ENCODE peak calls at places on chromosomes 5 and 9, in eight cellular contexts. One of them, this sample, is unnamed.

GRCh38 chr9:19965336-19965735 is 176.5 kb upstream of the SLC24A2 start:
- DNase-seq in CD8-positive, alpha-beta memory T cell: no peak
- DNase-seq in retina: no peak
- DNase-seq in gastrocnemius medialis: no peak
- DNase-seq in tibial nerve: no peak
- DNase-seq in GM23338: no peak
- DNase-seq in HT1080: no peak
- DNase-seq in activated CD8-positive, alpha-beta memory T cell treated with anti-CD3 and anti-CD28 coated beads for 1 hour: no peak
- DNase-seq in this sample: no peak

GRCh38 chr9:111805841-111806241 is 11.1 kb upstream of the SHOC1 start:
- DNase-seq in retina: no peak
- DNase-seq in CD8-positive, alpha-beta memory T cell: no peak
- DNase-seq in HT1080: peak; percentile 79
- DNase-seq in activated CD8-positive, alpha-beta memory T cell treated with anti-CD3 and anti-CD28 coated beads for 1 hour: no peak
- DNase-seq in GM23338: no peak
- DNase-seq in tibial nerve: no peak
- DNase-seq in gastrocnemius medialis: no peak
- DNase-seq in this sample: no peak

GRCh38 chr5:156677963-156678362 is 172.1 kb upstream of the PPP1R2B start:
- DNase-seq in gastrocnemius medialis: no peak
- DNase-seq in tibial nerve: no peak
- DNase-seq in GM23338: no peak
- DNase-seq in activated CD8-positive, alpha-beta memory T cell treated with anti-CD3 and anti-CD28 coated beads for 1 hour: no peak
- DNase-seq in HT1080: no peak
- DNase-seq in retina: no peak
- DNase-seq in CD8-positive, alpha-beta memory T cell: no peak
- DNase-seq in this sample: no peak

GRCh38 chr9:27528886-27529315 is 713 bp downstream of the MOB3B start:
- DNase-seq in HT1080: no peak
- DNase-seq in tibial nerve: peak; percentile 30
- DNase-seq in activated CD8-positive, alpha-beta memory T cell treated with anti-CD3 and anti-CD28 coated beads for 1 hour: no peak
- DNase-seq in GM23338: peak; percentile 75
- DNase-seq in retina: no peak
- DNase-seq in CD8-positive, alpha-beta memory T cell: peak; percentile 6
- DNase-seq in gastrocnemius medialis: peak; percentile 43
- DNase-seq in this sample: peak; percentile 59

GRCh38 chr9:70935856-70936255 is 185.6 kb downstream of the TRPM3 start:
- DNase-seq in retina: no peak
- DNase-seq in gastrocnemius medialis: no peak
- DNase-seq in HT1080: no peak
- DNase-seq in CD8-positive, alpha-beta memory T cell: no peak
- DNase-seq in activated CD8-positive, alpha-beta memory T cell treated with anti-CD3 and anti-CD28 coated beads for 1 hour: no peak
- DNase-seq in GM23338: no peak
- DNase-seq in tibial nerve: no peak
- DNase-seq in this sample: no peak

GRCh38 chr5:109105631-109106267 is 304.0 kb downstream of the PJA2 start:
- DNase-seq in GM23338: no peak
- DNase-seq in HT1080: peak; percentile 75
- DNase-seq in CD8-positive, alpha-beta memory T cell: no peak
- DNase-seq in activated CD8-positive, alpha-beta memory T cell treated with anti-CD3 and anti-CD28 coated beads for 1 hour: no peak
- DNase-seq in tibial nerve: no peak
- DNase-seq in gastrocnemius medialis: no peak
- DNase-seq in retina: peak; percentile 36
- DNase-seq in this sample: no peak

GRCh38 chr9:29212590-29213373 is 1639.5 kb upstream of the C9orf72 start:
- DNase-seq in tibial nerve: no peak
- DNase-seq in gastrocnemius medialis: no peak
- DNase-seq in GM23338: peak; percentile 65
- DNase-seq in activated CD8-positive, alpha-beta memory T cell treated with anti-CD3 and anti-CD28 coated beads for 1 hour: no peak
- DNase-seq in CD8-positive, alpha-beta memory T cell: no peak
- DNase-seq in HT1080: peak; percentile 4
- DNase-seq in retina: peak; percentile 86
- DNase-seq in this sample: no peak

GRCh38 chr5:4674176-4674575 is 466.0 kb upstream of the ADAMTS16 start:
- DNase-seq in GM23338: no peak
- DNase-seq in gastrocnemius medialis: no peak
- DNase-seq in activated CD8-positive, alpha-beta memory T cell treated with anti-CD3 and anti-CD28 coated beads for 1 hour: no peak
- DNase-seq in retina: no peak
- DNase-seq in CD8-positive, alpha-beta memory T cell: no peak
- DNase-seq in HT1080: no peak
- DNase-seq in tibial nerve: no peak
- DNase-seq in this sample: no peak

GRCh38 chr5:4027335-4027734 is 431.7 kb downstream of the IRX1 start:
- DNase-seq in activated CD8-positive, alpha-beta memory T cell treated with anti-CD3 and anti-CD28 coated beads for 1 hour: no peak
- DNase-seq in gastrocnemius medialis: no peak
- DNase-seq in GM23338: no peak
- DNase-seq in retina: no peak
- DNase-seq in tibial nerve: no peak
- DNase-seq in CD8-positive, alpha-beta memory T cell: no peak
- DNase-seq in HT1080: peak; percentile 51
- DNase-seq in this sample: no peak

GRCh38 chr5:94893404-94894145 is 275.1 kb downstream of the SLF1 start:
- DNase-seq in GM23338: peak; percentile 79
- DNase-seq in CD8-positive, alpha-beta memory T cell: no peak
- DNase-seq in tibial nerve: no peak
- DNase-seq in retina: peak; percentile 43
- DNase-seq in gastrocnemius medialis: no peak
- DNase-seq in activated CD8-positive, alpha-beta memory T cell treated with anti-CD3 and anti-CD28 coated beads for 1 hour: no peak
- DNase-seq in HT1080: peak; percentile 1
- DNase-seq in this sample: no peak

GRCh38 chr5:173231381-173231766 is 3.6 kb downstream of the NKX2-5 start:
- DNase-seq in gastrocnemius medialis: no peak
- DNase-seq in GM23338: no peak
- DNase-seq in HT1080: no peak
- DNase-seq in retina: no peak
- DNase-seq in CD8-positive, alpha-beta memory T cell: no peak
- DNase-seq in tibial nerve: no peak
- DNase-seq in activated CD8-positive, alpha-beta memory T cell treated with anti-CD3 and anti-CD28 coated beads for 1 hour: no peak
- DNase-seq in this sample: no peak

GRCh38 chr9:6218099-6218502 is 2.5 kb downstream of the IL33 start:
- DNase-seq in activated CD8-positive, alpha-beta memory T cell treated with anti-CD3 and anti-CD28 coated beads for 1 hour: no peak
- DNase-seq in HT1080: peak; percentile 23
- DNase-seq in gastrocnemius medialis: no peak
- DNase-seq in tibial nerve: no peak
- DNase-seq in CD8-positive, alpha-beta memory T cell: no peak
- DNase-seq in GM23338: peak; percentile 33
- DNase-seq in retina: no peak
- DNase-seq in this sample: no peak

GRCh38 chr5:61120534-61120933 is 41.7 kb downstream of the SMIM15 start:
- DNase-seq in CD8-positive, alpha-beta memory T cell: no peak
- DNase-seq in activated CD8-positive, alpha-beta memory T cell treated with anti-CD3 and anti-CD28 coated beads for 1 hour: no peak
- DNase-seq in GM23338: no peak
- DNase-seq in HT1080: no peak
- DNase-seq in gastrocnemius medialis: no peak
- DNase-seq in tibial nerve: no peak
- DNase-seq in retina: no peak
- DNase-seq in this sample: no peak

GRCh38 chr5:57097526-57097925 is 76.3 kb upstream of the GPBP1 start:
- DNase-seq in tibial nerve: no peak
- DNase-seq in activated CD8-positive, alpha-beta memory T cell treated with anti-CD3 and anti-CD28 coated beads for 1 hour: no peak
- DNase-seq in CD8-positive, alpha-beta memory T cell: no peak
- DNase-seq in gastrocnemius medialis: no peak
- DNase-seq in retina: no peak
- DNase-seq in HT1080: no peak
- DNase-seq in GM23338: no peak
- DNase-seq in this sample: no peak

GRCh38 chr9:9820411-9820810 is 792.4 kb downstream of the PTPRD start:
- DNase-seq in CD8-positive, alpha-beta memory T cell: no peak
- DNase-seq in activated CD8-positive, alpha-beta memory T cell treated with anti-CD3 and anti-CD28 coated beads for 1 hour: no peak
- DNase-seq in HT1080: peak; percentile 72
- DNase-seq in tibial nerve: no peak
- DNase-seq in retina: no peak
- DNase-seq in gastrocnemius medialis: no peak
- DNase-seq in GM23338: no peak
- DNase-seq in this sample: no peak

GRCh38 chr5:125272364-125272763 is 525.9 kb upstream of the ZNF608 start:
- DNase-seq in retina: no peak
- DNase-seq in activated CD8-positive, alpha-beta memory T cell treated with anti-CD3 and anti-CD28 coated beads for 1 hour: no peak
- DNase-seq in tibial nerve: no peak
- DNase-seq in CD8-positive, alpha-beta memory T cell: no peak
- DNase-seq in gastrocnemius medialis: no peak
- DNase-seq in GM23338: no peak
- DNase-seq in HT1080: no peak
- DNase-seq in this sample: no peak

GRCh38 chr5:61604626-61605025 is 272.6 kb downstream of the ZSWIM6 start:
- DNase-seq in tibial nerve: no peak
- DNase-seq in gastrocnemius medialis: no peak
- DNase-seq in GM23338: no peak
- DNase-seq in retina: no peak
- DNase-seq in activated CD8-positive, alpha-beta memory T cell treated with anti-CD3 and anti-CD28 coated beads for 1 hour: no peak
- DNase-seq in CD8-positive, alpha-beta memory T cell: no peak
- DNase-seq in HT1080: no peak
- DNase-seq in this sample: no peak

GRCh38 chr5:119290161-119290569 is 65.7 kb upstream of the TNFAIP8 start:
- DNase-seq in tibial nerve: no peak
- DNase-seq in gastrocnemius medialis: no peak
- DNase-seq in retina: no peak
- DNase-seq in HT1080: no peak
- DNase-seq in CD8-positive, alpha-beta memory T cell: no peak
- DNase-seq in GM23338: no peak
- DNase-seq in activated CD8-positive, alpha-beta memory T cell treated with anti-CD3 and anti-CD28 coated beads for 1 hour: no peak
- DNase-seq in this sample: no peak

GRCh38 chr9:127812936-127813675 is 10.4 kb downstream of the FPGS start:
- DNase-seq in GM23338: no peak
- DNase-seq in CD8-positive, alpha-beta memory T cell: no peak
- DNase-seq in activated CD8-positive, alpha-beta memory T cell treated with anti-CD3 and anti-CD28 coated beads for 1 hour: no peak
- DNase-seq in retina: no peak
- DNase-seq in HT1080: no peak
- DNase-seq in tibial nerve: no peak
- DNase-seq in gastrocnemius medialis: no peak
- DNase-seq in this sample: no peak

GRCh38 chr9:116669296-116669695 is 17.8 kb upstream of the TRIM32 start:
- DNase-seq in activated CD8-positive, alpha-beta memory T cell treated with anti-CD3 and anti-CD28 coated beads for 1 hour: no peak
- DNase-seq in CD8-positive, alpha-beta memory T cell: no peak
- DNase-seq in GM23338: no peak
- DNase-seq in HT1080: no peak
- DNase-seq in gastrocnemius medialis: no peak
- DNase-seq in tibial nerve: no peak
- DNase-seq in retina: no peak
- DNase-seq in this sample: no peak

GRCh38 chr5:93621340-93621872 is 38.4 kb downstream of the NR2F1 start:
- DNase-seq in CD8-positive, alpha-beta memory T cell: no peak
- DNase-seq in retina: peak; percentile 97
- DNase-seq in tibial nerve: peak; percentile 40
- DNase-seq in GM23338: peak; percentile 60
- DNase-seq in gastrocnemius medialis: peak; percentile 40
- DNase-seq in activated CD8-positive, alpha-beta memory T cell treated with anti-CD3 and anti-CD28 coated beads for 1 hour: no peak
- DNase-seq in HT1080: no peak
- DNase-seq in this sample: no peak

GRCh38 chr9:121299467-121300282 is 31.7 kb downstream of the GSN start:
- DNase-seq in activated CD8-positive, alpha-beta memory T cell treated with anti-CD3 and anti-CD28 coated beads for 1 hour: no peak
- DNase-seq in tibial nerve: peak; percentile 78
- DNase-seq in retina: peak; percentile 75
- DNase-seq in CD8-positive, alpha-beta memory T cell: no peak
- DNase-seq in gastrocnemius medialis: peak; percentile 75
- DNase-seq in GM23338: peak; percentile 47
- DNase-seq in HT1080: no peak
- DNase-seq in this sample: peak; percentile 10

GRCh38 chr5:136506131-136506530 is 140.8 kb upstream of the TRPC7 start:
- DNase-seq in activated CD8-positive, alpha-beta memory T cell treated with anti-CD3 and anti-CD28 coated beads for 1 hour: no peak
- DNase-seq in CD8-positive, alpha-beta memory T cell: no peak
- DNase-seq in retina: no peak
- DNase-seq in gastrocnemius medialis: no peak
- DNase-seq in GM23338: peak; percentile 60
- DNase-seq in HT1080: no peak
- DNase-seq in tibial nerve: no peak
- DNase-seq in this sample: no peak

GRCh38 chr9:108869092-108869725 is 7.1 kb downstream of the ACTL7A start:
- DNase-seq in retina: no peak
- DNase-seq in activated CD8-positive, alpha-beta memory T cell treated with anti-CD3 and anti-CD28 coated beads for 1 hour: no peak
- DNase-seq in HT1080: peak; percentile 23
- DNase-seq in tibial nerve: no peak
- DNase-seq in CD8-positive, alpha-beta memory T cell: no peak
- DNase-seq in gastrocnemius medialis: no peak
- DNase-seq in GM23338: no peak
- DNase-seq in this sample: no peak

GRCh38 chr5:174981416-174981815 is 257.0 kb downstream of the MSX2 start:
- DNase-seq in tibial nerve: no peak
- DNase-seq in CD8-positive, alpha-beta memory T cell: no peak
- DNase-seq in activated CD8-positive, alpha-beta memory T cell treated with anti-CD3 and anti-CD28 coated beads for 1 hour: no peak
- DNase-seq in retina: no peak
- DNase-seq in gastrocnemius medialis: no peak
- DNase-seq in GM23338: no peak
- DNase-seq in HT1080: no peak
- DNase-seq in this sample: no peak

GRCh38 chr9:109775516-109775915 is 4.5 kb upstream of the PALM2AKAP2 start:
- DNase-seq in CD8-positive, alpha-beta memory T cell: no peak
- DNase-seq in tibial nerve: no peak
- DNase-seq in retina: no peak
- DNase-seq in HT1080: no peak
- DNase-seq in gastrocnemius medialis: no peak
- DNase-seq in activated CD8-positive, alpha-beta memory T cell treated with anti-CD3 and anti-CD28 coated beads for 1 hour: no peak
- DNase-seq in GM23338: no peak
- DNase-seq in this sample: no peak

GRCh38 chr9:128191406-128192046 is at the start of gene CIZ1:
- DNase-seq in retina: peak; percentile 93
- DNase-seq in HT1080: peak; percentile 68
- DNase-seq in tibial nerve: peak; percentile 63
- DNase-seq in gastrocnemius medialis: peak; percentile 74
- DNase-seq in activated CD8-positive, alpha-beta memory T cell treated with anti-CD3 and anti-CD28 coated beads for 1 hour: peak; percentile 38
- DNase-seq in GM23338: peak; percentile 85
- DNase-seq in CD8-positive, alpha-beta memory T cell: peak; percentile 66
- DNase-seq in this sample: peak; percentile 72

GRCh38 chr9:121860744-121861143 is 209.3 kb downstream of the DAB2IP start:
- DNase-seq in gastrocnemius medialis: peak; percentile 55
- DNase-seq in activated CD8-positive, alpha-beta memory T cell treated with anti-CD3 and anti-CD28 coated beads for 1 hour: no peak
- DNase-seq in CD8-positive, alpha-beta memory T cell: no peak
- DNase-seq in HT1080: no peak
- DNase-seq in retina: no peak
- DNase-seq in tibial nerve: peak; percentile 38
- DNase-seq in GM23338: no peak
- DNase-seq in this sample: no peak

GRCh38 chr9:126413470-126414051 is 86.9 kb downstream of the MVB12B start:
- DNase-seq in tibial nerve: no peak
- DNase-seq in activated CD8-positive, alpha-beta memory T cell treated with anti-CD3 and anti-CD28 coated beads for 1 hour: no peak
- DNase-seq in HT1080: no peak
- DNase-seq in GM23338: no peak
- DNase-seq in retina: no peak
- DNase-seq in gastrocnemius medialis: no peak
- DNase-seq in CD8-positive, alpha-beta memory T cell: no peak
- DNase-seq in this sample: no peak

GRCh38 chr9:127955294-127956015 is 17.8 kb upstream of the DPM2 start:
- DNase-seq in GM23338: peak; percentile 96
- DNase-seq in tibial nerve: no peak
- DNase-seq in activated CD8-positive, alpha-beta memory T cell treated with anti-CD3 and anti-CD28 coated beads for 1 hour: peak; percentile 71
- DNase-seq in gastrocnemius medialis: peak; percentile 99
- DNase-seq in retina: no peak
- DNase-seq in HT1080: peak; percentile 73
- DNase-seq in CD8-positive, alpha-beta memory T cell: peak; percentile 63
- DNase-seq in this sample: peak; percentile 73

GRCh38 chr5:571791-572190 is 40.3 kb upstream of the CEP72 start:
- DNase-seq in activated CD8-positive, alpha-beta memory T cell treated with anti-CD3 and anti-CD28 coated beads for 1 hour: no peak
- DNase-seq in gastrocnemius medialis: no peak
- DNase-seq in CD8-positive, alpha-beta memory T cell: no peak
- DNase-seq in GM23338: no peak
- DNase-seq in retina: no peak
- DNase-seq in tibial nerve: no peak
- DNase-seq in HT1080: no peak
- DNase-seq in this sample: no peak

GRCh38 chr9:96040591-96041461 is 165.3 kb downstream of the ERCC6L2 start:
- DNase-seq in gastrocnemius medialis: no peak
- DNase-seq in GM23338: peak; percentile 62
- DNase-seq in HT1080: no peak
- DNase-seq in retina: no peak
- DNase-seq in activated CD8-positive, alpha-beta memory T cell treated with anti-CD3 and anti-CD28 coated beads for 1 hour: no peak
- DNase-seq in CD8-positive, alpha-beta memory T cell: no peak
- DNase-seq in tibial nerve: no peak
- DNase-seq in this sample: no peak

GRCh38 chr9:70673844-70674243 is 259.4 kb upstream of the KLF9 start:
- DNase-seq in tibial nerve: no peak
- DNase-seq in gastrocnemius medialis: no peak
- DNase-seq in HT1080: no peak
- DNase-seq in CD8-positive, alpha-beta memory T cell: no peak
- DNase-seq in GM23338: no peak
- DNase-seq in activated CD8-positive, alpha-beta memory T cell treated with anti-CD3 and anti-CD28 coated beads for 1 hour: no peak
- DNase-seq in retina: no peak
- DNase-seq in this sample: no peak

GRCh38 chr5:54760182-54760935 is 225.0 kb downstream of the ESM1 start:
- DNase-seq in GM23338: no peak
- DNase-seq in HT1080: no peak
- DNase-seq in CD8-positive, alpha-beta memory T cell: no peak
- DNase-seq in activated CD8-positive, alpha-beta memory T cell treated with anti-CD3 and anti-CD28 coated beads for 1 hour: no peak
- DNase-seq in retina: no peak
- DNase-seq in tibial nerve: no peak
- DNase-seq in gastrocnemius medialis: no peak
- DNase-seq in this sample: no peak

This sample was measured in CD4-positive, alpha-beta memory T cell.